ENCODE peak calls at places on chromosomes 4 and X, in ten cellular contexts. O is breast epithelium, A is B cell, V is heart left ventricle, T is WTC11, K is lower lobe of right lung, M is fibroblast of pulmonary artery, D is AG04449, F is foreskin keratinocyte, W is upper lobe of right lung. N is an unnamed sample.
A peak's percentile ranks its signal among the peaks of the same experiment; 100 is the strongest.

GRCh38 chr4:2296621-2297601 is 35.0 kb upstream of the MXD4 start:
- DNase-seq in O (no peak), A (no peak), V (no peak), T (no peak), K (no peak), M (no peak), D (no peak), F (no peak), W (peak; percentile 51), N (no peak)

GRCh38 chr4:185359767-185360446 is 35.8 kb downstream of the LRP2BP start:
- DNase-seq in O (no peak), A (no peak), V (no peak), T (no peak), K (no peak), M (peak; percentile 50), D (peak; percentile 36), F (no peak), W (no peak), N (no peak)

GRCh38 chr4:5050520-5050955 is 742 bp upstream of the STK32B start:
- DNase-seq in O (no peak), A (peak; percentile 64), V (peak; percentile 86), T (peak; percentile 81), K (peak; percentile 73), M (peak; percentile 78), D (no peak), F (peak; percentile 57), W (peak; percentile 84), N (peak; percentile 94)

GRCh38 chr4:77220841-77221613 is 64.0 kb downstream of the CCNG2 start:
- DNase-seq in O (no peak), A (no peak), V (no peak), T (no peak), K (no peak), M (peak; percentile 86), D (no peak), F (peak; percentile 60), W (no peak), N (no peak)

GRCh38 chr4:22515888-22516541 is at the start of gene ADGRA3:
- DNase-seq in O (peak; percentile 61), A (no peak), V (peak; percentile 88), T (peak; percentile 77), K (peak; percentile 78), M (peak; percentile 59), D (no peak), F (peak; percentile 56), W (peak; percentile 90), N (peak; percentile 91)

GRCh38 chr4:80610199-80610598 is 274.7 kb downstream of the CFAP299 start:
- DNase-seq in O (no peak), A (no peak), V (no peak), T (no peak), K (no peak), M (no peak), D (no peak), F (no peak), W (no peak), N (no peak)

GRCh38 chr4:67885727-67886126 is 1.9 kb upstream of the TMPRSS11D start:
- DNase-seq in O (no peak), A (no peak), V (no peak), T (no peak), K (no peak), M (peak; percentile 71), D (peak; percentile 88), F (peak; percentile 100), W (no peak), N (no peak)

GRCh38 chr4:81405900-81406401 is 65.8 kb downstream of the RASGEF1B start:
- DNase-seq in O (no peak), A (peak; percentile 39), V (no peak), T (no peak), K (no peak), M (peak; percentile 86), D (peak; percentile 19), F (peak; percentile 63), W (no peak), N (no peak)

GRCh38 chr4:99321241-99322191 is at the start of gene ADH1B:
- DNase-seq in O (no peak), A (no peak), V (no peak), T (no peak), K (no peak), M (no peak), D (no peak), F (no peak), W (no peak), N (no peak)

GRCh38 chr4:15003891-15004700 is 1.8 kb downstream of the CPEB2 start:
- DNase-seq in O (peak; percentile 20), A (peak; percentile 53), V (peak; percentile 77), T (peak; percentile 55), K (peak; percentile 77), M (no peak), D (no peak), F (peak; percentile 12), W (peak; percentile 79), N (peak; percentile 80)

GRCh38 chr4:96036781-96037180 is 196.9 kb downstream of the PDHA2 start:
- DNase-seq in O (no peak), A (no peak), V (no peak), T (no peak), K (no peak), M (no peak), D (no peak), F (no peak), W (no peak), N (no peak)

GRCh38 chr4:96037705-96038104 is 197.8 kb downstream of the PDHA2 start:
- DNase-seq in O (no peak), A (no peak), V (no peak), T (no peak), K (no peak), M (peak; percentile 6), D (no peak), F (no peak), W (no peak), N (no peak)

DNA sequence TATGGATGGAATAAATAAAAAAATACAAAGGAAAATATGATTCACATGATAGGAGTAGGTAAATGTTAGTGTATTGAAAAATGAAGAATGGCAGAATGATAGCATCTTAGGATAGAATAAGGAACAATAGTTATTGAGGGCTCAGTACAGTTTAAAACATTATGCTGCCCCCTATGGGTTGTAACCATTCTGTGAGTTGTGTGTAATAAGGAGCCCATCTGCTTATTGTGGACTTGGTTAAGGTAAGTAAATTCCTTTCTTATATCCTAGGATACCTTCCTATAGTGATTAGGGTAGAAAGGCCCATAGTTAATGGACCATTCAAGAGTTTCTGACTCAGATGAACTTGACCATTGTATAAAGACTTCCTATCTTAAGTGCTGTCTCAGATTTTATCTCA is 195.8 kb downstream of the PDHA2 start:
- DNase-seq in O (no peak), A (no peak), V (no peak), T (no peak), K (no peak), M (peak; percentile 59), D (no peak), F (peak; percentile 40), W (no peak), N (no peak)
- TF ChIP-seq CTCF in O (no peak), A (no peak), V (peak; percentile 51), T (peak; percentile 16), K (no peak), M (peak; percentile 52), D (no peak), F (peak; percentile 68), W (peak; percentile 44), N (peak; percentile 70)

GRCh38 chrX:19225906-19226305 is 103.6 kb upstream of the ADGRG2 start:
- DNase-seq in O (no peak), A (no peak), V (no peak), T (peak; percentile 10), K (no peak), M (peak; percentile 0), D (no peak), F (peak; percentile 2), W (no peak), N (no peak)
- TF ChIP-seq CTCF in O (no peak), A (no peak), V (no peak), T (no peak), K (no peak), M (no peak), D (no peak), F (peak; percentile 32), W (no peak), N (peak; percentile 57)

GRCh38 chr4:151049430-151049884 is 34.4 kb upstream of the LRBA start:
- DNase-seq in O (no peak), A (no peak), V (no peak), T (peak; percentile 75), K (no peak), M (no peak), D (no peak), F (no peak), W (no peak), N (no peak)

GRCh38 chr4:151048913-151049312 is 33.8 kb upstream of the LRBA start:
- DNase-seq in O (no peak), A (no peak), V (no peak), T (peak; percentile 24), K (no peak), M (no peak), D (no peak), F (no peak), W (no peak), N (no peak)

GRCh38 chr4:151055539-151055938 is 40.5 kb upstream of the LRBA start:
- DNase-seq in O (no peak), A (no peak), V (no peak), T (no peak), K (no peak), M (no peak), D (no peak), F (no peak), W (no peak), N (no peak)

DNA sequence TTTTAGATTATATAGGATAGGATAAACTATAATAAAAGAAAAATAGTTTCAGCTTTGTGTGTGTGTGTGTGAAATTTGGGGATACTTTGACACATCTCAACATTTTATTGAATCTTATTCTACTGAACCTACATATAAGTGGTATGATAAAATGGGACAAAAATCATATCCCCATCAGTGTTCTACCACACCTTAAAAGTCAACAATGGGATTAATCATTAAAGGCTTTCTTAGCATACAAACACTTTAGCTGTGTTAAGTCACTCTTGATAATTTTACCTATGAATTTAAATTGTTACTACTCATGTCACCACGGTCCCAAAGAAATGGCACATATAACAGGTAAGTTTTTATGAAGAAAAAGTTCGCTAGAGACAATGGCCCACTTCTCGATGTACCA is 37.7 kb upstream of the LRBA start:
- DNase-seq in O (no peak), A (no peak), V (no peak), T (no peak), K (no peak), M (no peak), D (no peak), F (no peak), W (no peak), N (no peak)
- TF ChIP-seq CTCF in O (no peak), A (no peak), V (no peak), T (no peak), K (no peak), M (no peak), D (no peak), F (no peak), W (no peak), N (no peak)

DNA sequence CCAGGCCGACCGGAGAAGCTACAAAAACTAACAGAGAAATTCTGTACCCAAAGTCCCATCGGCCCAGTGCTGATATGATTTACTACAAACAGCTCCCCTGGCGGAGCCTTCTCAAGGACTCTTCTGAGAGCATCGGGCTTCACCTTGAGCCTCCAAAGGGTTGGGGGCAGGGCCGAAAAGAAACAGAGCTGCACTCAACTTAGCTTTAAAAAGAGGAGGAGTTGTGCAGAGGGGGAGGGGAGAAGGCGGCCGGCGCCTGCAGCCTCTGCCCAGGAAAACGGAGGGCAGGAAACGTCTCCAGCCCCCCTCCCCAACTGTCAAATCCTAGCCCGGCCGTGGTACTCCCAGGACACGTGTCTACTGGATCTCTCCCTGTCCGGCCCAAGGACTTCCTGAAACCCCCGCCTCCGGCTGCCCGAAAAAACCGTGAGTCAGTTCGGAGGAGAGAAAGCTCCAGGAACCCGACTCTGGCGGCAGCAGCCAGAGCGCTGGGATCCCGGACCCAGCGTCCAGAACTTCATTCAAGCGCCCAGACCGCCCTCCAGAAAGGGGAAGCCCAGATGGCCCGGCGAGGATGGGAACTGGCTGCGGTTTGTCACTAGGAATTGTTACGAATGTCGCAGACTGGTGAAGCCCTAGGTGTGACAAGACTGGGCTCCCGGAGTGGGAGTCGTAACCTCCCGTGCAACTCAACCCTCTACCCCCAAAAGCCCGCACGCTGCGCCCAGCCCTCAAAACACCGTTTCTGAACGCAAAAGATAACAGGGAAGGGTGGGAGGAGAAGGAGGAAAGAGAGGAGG is 1.0 kb downstream of the ADAMTS3 start:
- DNase-seq in O (peak; percentile 67), A (no peak), V (peak; percentile 73), T (peak; percentile 88), K (peak; percentile 78), M (peak; percentile 89), D (no peak), F (peak; percentile 80), W (peak; percentile 86), N (peak; percentile 76)
- TF ChIP-seq CTCF in O (no peak), A (no peak), V (peak; percentile 36), T (no peak), K (peak; percentile 28), M (peak; percentile 57), D (peak; percentile 7), F (peak; percentile 56), W (peak; percentile 41), N (peak; percentile 72)

N was measured in chondrocyte.